ENCODE peak calls at places on chromosomes 7 and 10, in nine cellular contexts. V is Peyer's patch, S is spleen, K is thyroid gland, B is A549, E is heart left ventricle, M is IMR-90, I is body of pancreas, X is right lobe of liver. C is an unnamed sample.

GRCh38 chr10:15290671-15291070 is 80.4 kb downstream of the FAM171A1 start:
- DNase-seq in V (no peak), X (no peak), B (no peak), E (no peak), M (no peak), S (no peak), I (no peak), K (no peak), C (no peak)

GRCh38 chr7:20594023-20594422 is 21.4 kb upstream of the ABCB5 start:
- DNase-seq in M (no peak), K (no peak), S (no peak), B (no peak), X (no peak), I (no peak), E (no peak), V (no peak), C (no peak)

GRCh38 chr10:47008769-47009168 is 97.5 kb downstream of the PTPN20 start:
- DNase-seq in V (no peak), E (no peak), B (no peak), M (no peak), K (no peak), X (no peak), S (no peak), I (no peak), C (no peak)

GRCh38 chr7:55120501-55121198 is 101.8 kb downstream of the EGFR start:
- DNase-seq in X (no peak), I (no peak), M (peak; percentile 90), B (no peak), V (no peak), S (no peak), E (no peak), K (no peak), C (peak; percentile 65)

GRCh38 chr10:12405342-12406320 is 56.3 kb downstream of the CAMK1D start:
- DNase-seq in I (peak; percentile 40), X (no peak), K (no peak), S (no peak), E (no peak), B (peak; percentile 86), M (peak; percentile 35), V (peak; percentile 11), C (no peak)

GRCh38 chr10:4240641-4241197 is 455.7 kb upstream of the KLF6 start:
- DNase-seq in E (no peak), B (no peak), M (peak; percentile 96), I (no peak), X (no peak), K (no peak), S (no peak), V (no peak), C (no peak)

GRCh38 chr7:30880941-30881340 is 30.7 kb upstream of the AQP1 start:
- DNase-seq in K (no peak), V (no peak), B (no peak), E (no peak), S (no peak), I (no peak), M (no peak), X (no peak), C (no peak)

GRCh38 chr10:29146736-29147135 is 142.1 kb upstream of the LYZL1 start:
- DNase-seq in E (no peak), K (no peak), M (no peak), V (no peak), I (no peak), S (no peak), X (no peak), B (no peak), C (no peak)

GRCh38 chr7:159119851-159120539 is 24.7 kb downstream of the VIPR2 start:
- DNase-seq in K (no peak), S (peak; percentile 47), E (no peak), B (no peak), V (no peak), M (no peak), I (no peak), X (no peak), C (peak; percentile 9)

GRCh38 chr7:69412331-69413146 is 185.7 kb upstream of the AUTS2 start:
- DNase-seq in S (peak; percentile 55), I (peak; percentile 13), X (peak; percentile 27), K (no peak), B (peak; percentile 89), E (peak; percentile 45), M (no peak), V (no peak), C (no peak)

GRCh38 chr7:80923211-80923612 is 4.4 kb upstream of the SEMA3C start:
- DNase-seq in S (no peak), V (no peak), X (no peak), K (no peak), I (no peak), E (no peak), B (no peak), M (no peak), C (no peak)

GRCh38 chr10:79017882-79018550 is 50.8 kb upstream of the ZMIZ1 start:
- DNase-seq in M (no peak), I (no peak), X (no peak), S (peak; percentile 51), V (no peak), B (no peak), K (no peak), E (no peak), C (no peak)

GRCh38 chr7:24587853-24588252 is 14.6 kb downstream of the PALS2 start:
- DNase-seq in S (no peak), V (no peak), I (no peak), B (peak; percentile 34), E (no peak), K (no peak), M (no peak), X (no peak), C (no peak)

DNA sequence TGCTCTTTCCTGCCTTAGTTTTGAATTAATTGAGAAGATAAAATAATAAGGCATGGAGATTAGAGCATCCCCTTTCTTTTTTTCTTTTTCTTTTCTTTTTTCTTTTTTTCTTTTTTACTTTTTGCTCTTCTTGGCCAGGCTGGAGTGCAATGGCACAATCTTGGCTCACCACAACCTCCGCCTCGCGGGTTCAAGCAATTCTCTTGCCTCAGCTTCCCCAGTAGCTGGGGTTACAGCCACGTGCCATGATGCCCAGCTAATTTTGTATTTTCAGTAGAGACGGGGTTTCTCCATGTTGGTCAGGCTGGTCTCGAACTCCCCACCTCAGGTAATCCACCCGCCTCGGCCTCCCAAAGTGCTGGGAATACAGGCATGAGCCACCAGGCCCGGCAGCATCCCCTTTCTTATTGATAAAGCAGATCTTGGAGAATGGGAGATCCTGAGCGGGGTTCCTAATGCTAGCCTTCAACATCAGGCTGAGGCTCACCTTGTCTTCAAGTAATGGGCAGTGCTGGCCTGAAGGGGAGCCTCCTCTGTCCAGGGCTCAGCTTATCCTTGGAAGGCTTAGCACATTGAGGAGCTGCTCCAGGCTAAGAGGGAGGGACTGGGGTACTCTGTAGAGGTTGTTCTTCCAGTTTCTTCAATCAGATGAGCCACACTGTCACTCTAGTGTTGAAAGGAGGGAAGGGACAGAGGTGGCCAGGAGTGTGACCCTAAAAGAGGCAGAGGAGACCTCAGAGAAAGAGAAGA is 27.9 kb downstream of the GSTO2 start:
- DNase-seq in M (no peak), K (no peak), B (no peak), I (no peak), X (no peak), E (no peak), V (no peak), S (no peak), C (no peak)
- H3K27ac ChIP-seq in M (peak overlapping the region; percentile 43), K (no peak overlapping the region), B (no peak overlapping the region), I (no peak overlapping the region), X (peak overlapping the region; percentile 83), E (no peak overlapping the region), V (no peak overlapping the region), S (no peak overlapping the region), C (no peak overlapping the region)

DNA sequence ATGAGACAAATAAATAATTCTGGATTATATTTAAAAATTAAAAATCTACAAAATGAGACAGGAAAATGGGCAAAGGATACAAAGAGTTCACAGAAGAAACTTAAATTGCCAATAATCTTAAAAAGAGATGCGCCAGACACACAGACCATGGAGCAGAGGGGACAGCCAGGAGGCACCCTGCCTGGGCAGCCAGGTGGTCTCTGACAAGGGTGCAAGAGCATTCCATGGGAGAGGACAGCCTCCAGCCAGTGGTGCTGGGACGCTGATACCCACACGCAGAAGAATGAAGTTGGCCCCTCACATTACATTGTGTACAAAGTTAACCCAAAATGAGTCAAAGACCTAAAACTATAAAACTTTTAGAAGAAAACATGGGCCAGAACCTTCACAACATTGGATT is 106.3 kb downstream of the NKX6-2 start:
- DNase-seq in X (peak; percentile 2), B (no peak), V (no peak), K (no peak), S (peak; percentile 34), E (peak; percentile 10), I (no peak), M (no peak), C (peak; percentile 4)
- TF ChIP-seq POLR2A in X (no peak), B (no peak), V (no peak), K (no peak), S (no peak), E (no peak), I (no peak), M (no peak), C (no peak)

DNA sequence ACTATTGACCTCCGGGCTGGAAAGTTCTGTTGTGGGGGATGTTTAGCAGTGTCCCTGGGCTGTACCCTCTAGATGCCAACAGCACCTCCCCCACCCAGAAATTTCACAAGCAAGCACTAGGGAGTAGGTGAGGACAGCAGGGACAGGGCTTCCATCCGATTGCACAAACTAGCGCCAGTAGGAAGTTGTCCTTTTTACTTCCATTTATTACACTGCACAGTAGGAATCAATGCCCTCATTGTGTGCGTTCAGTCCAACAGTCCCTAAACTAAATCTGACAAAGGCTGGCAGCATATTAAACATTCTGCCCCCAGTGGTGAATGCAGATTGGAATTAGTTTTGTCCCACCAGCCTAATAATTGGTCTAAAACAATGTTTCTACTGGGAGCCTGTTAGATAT is 6.4 kb upstream of the SOSTDC1 start:
- DNase-seq in E (no peak), I (no peak), S (no peak), X (no peak), V (no peak), K (no peak), B (no peak), M (no peak), C (no peak)
- TF ChIP-seq CTCF in E (no peak), I (no peak), S (no peak), X (no peak), V (peak; percentile 13), K (no peak), B (no peak), M (no peak), C (no peak)

GRCh38 chr10:101814466-101815041 is 3.7 kb downstream of the OGA start:
- DNase-seq in S (no peak), X (no peak), K (no peak), I (no peak), B (no peak), E (no peak), M (no peak), V (no peak), C (no peak)

GRCh38 chr10:101818119-101818957 is at the start of gene OGA:
- DNase-seq in M (peak; percentile 100), E (peak; percentile 97), I (peak; percentile 99), S (peak; percentile 99), V (peak; percentile 97), K (peak; percentile 99), X (peak; percentile 98), B (peak; percentile 100), C (peak; percentile 97)

GRCh38 chr10:101816913-101817541 is 1.2 kb downstream of the OGA start:
- DNase-seq in K (no peak), I (no peak), B (no peak), S (no peak), M (no peak), X (no peak), E (no peak), V (no peak), C (no peak)

GRCh38 chr10:101817542-101818118 is 614 bp downstream of the OGA start:
- DNase-seq in I (peak; percentile 82), V (no peak), X (peak; percentile 81), K (peak; percentile 90), S (peak; percentile 93), B (peak; percentile 91), E (peak; percentile 88), M (peak; percentile 95), C (peak; percentile 93)

GRCh38 chr10:101816375-101816773 is 1.9 kb downstream of the OGA start:
- DNase-seq in S (no peak), V (no peak), B (no peak), I (no peak), M (no peak), E (no peak), X (no peak), K (no peak), C (no peak)
- H3K27ac ChIP-seq in S (peak overlapping the region; percentile 53), V (peak overlapping the region; percentile 95), B (peak overlapping the region; percentile 97), I (peak overlapping the region; percentile 71), M (no peak overlapping the region), E (peak overlapping the region; percentile 16), X (no peak overlapping the region), K (no peak overlapping the region), C (peak overlapping the region; percentile 95)

C was measured in uterus.